ENCODE peak calls at places on chromosomes 5 and 9, in six cellular contexts. D is Caco-2, M is adrenal gland, K is SK-N-SH, S is body of pancreas, N is H9. E is an unnamed sample.

GRCh38 chr9:133524146-133524545 is 613 bp downstream of the MYMK start:
- DNase-seq in D (no peak), M (no peak), S (no peak), N (no peak), K (no peak), E (no peak)

GRCh38 chr9:121781701-121782464 is 130.4 kb downstream of the DAB2IP start:
- DNase-seq in N (peak; percentile 18), D (peak; percentile 27), S (no peak), M (no peak), K (no peak), E (no peak)

GRCh38 chr5:179261301-179262125 is 83.7 kb downstream of the ADAMTS2 start:
- DNase-seq in M (peak; percentile 7), K (peak; percentile 91), S (no peak), D (peak; percentile 53), N (peak; percentile 88), E (no peak)

GRCh38 chr5:167916706-167917105 is 374.7 kb upstream of the WWC1 start:
- DNase-seq in S (peak; percentile 6), N (peak; percentile 44), D (peak; percentile 61), M (no peak), K (no peak), E (no peak)

GRCh38 chr9:98902925-98903324 is 40.8 kb upstream of the COL15A1 start:
- DNase-seq in D (no peak), N (no peak), K (no peak), M (no peak), S (no peak), E (no peak)

GRCh38 chr9:116697341-116697740 is 10.2 kb downstream of the TRIM32 start:
- DNase-seq in S (no peak), K (no peak), M (no peak), N (no peak), D (no peak), E (no peak)

GRCh38 chr9:105195259-105195658 is 49.2 kb upstream of the SLC44A1 start:
- DNase-seq in S (no peak), M (no peak), K (no peak), N (no peak), D (no peak), E (no peak)

GRCh38 chr9:134647359-134648115 is 5.9 kb downstream of the COL5A1 start:
- DNase-seq in M (no peak), D (no peak), K (no peak), N (no peak), S (no peak), E (no peak)

GRCh38 chr9:87880116-87880515 is 2.6 kb upstream of the SPATA31E1 start:
- DNase-seq in N (no peak), S (no peak), K (no peak), D (no peak), M (no peak), E (no peak)

GRCh38 chr9:38079410-38080105 is 10.5 kb upstream of the SHB start:
- DNase-seq in N (peak; percentile 26), S (no peak), M (peak; percentile 19), D (no peak), K (no peak), E (no peak)

GRCh38 chr5:105304859-105305258 is 1742.3 kb upstream of the NUDT12 start:
- DNase-seq in N (no peak), K (no peak), D (no peak), M (no peak), S (no peak), E (no peak)

GRCh38 chr5:172642046-172642409 is 965 bp downstream of the NEURL1B start:
- DNase-seq in S (no peak), D (no peak), N (no peak), M (no peak), K (no peak), E (no peak)

GRCh38 chr9:88809371-88809770 is 181.9 kb upstream of the S1PR3 start:
- DNase-seq in D (no peak), K (no peak), N (no peak), M (no peak), S (no peak), E (no peak)

GRCh38 chr5:81552844-81553569 is 159.1 kb upstream of the ACOT12 start:
- DNase-seq in S (no peak), K (no peak), D (no peak), M (no peak), N (no peak), E (no peak)

GRCh38 chr5:44365351-44365750 is 23.9 kb downstream of the FGF10 start:
- DNase-seq in S (no peak), D (no peak), M (no peak), N (no peak), K (no peak), E (no peak)

GRCh38 chr5:15598294-15598902 is 98.4 kb downstream of the FBXL7 start:
- DNase-seq in S (no peak), N (no peak), D (no peak), K (no peak), M (no peak), E (no peak)

GRCh38 chr9:134642385-134643181 is 980 bp downstream of the COL5A1 start:
- DNase-seq in N (peak; percentile 59), M (peak; percentile 33), K (peak; percentile 66), D (no peak), S (peak; percentile 26), E (no peak)

GRCh38 chr5:93150311-93151012 is 430.6 kb downstream of the NR2F1-AS1 start:
- DNase-seq in N (no peak), D (no peak), S (no peak), K (no peak), M (no peak), E (no peak)

GRCh38 chr5:5419291-5420210 is 2.9 kb upstream of the ICE1 start:
- DNase-seq in N (peak; percentile 46), M (no peak), D (no peak), K (peak; percentile 64), S (no peak), E (no peak)

GRCh38 chr9:97364769-97365490 is 47.0 kb upstream of the TDRD7 start:
- DNase-seq in K (no peak), N (no peak), S (no peak), D (no peak), M (no peak), E (no peak)

GRCh38 chr5:137148128-137148527 is 351.0 kb downstream of the SPOCK1 start:
- DNase-seq in S (no peak), D (no peak), N (no peak), M (no peak), K (no peak), E (no peak)

GRCh38 chr9:131266301-131267229 is 9.7 kb downstream of the FAM78A start:
- DNase-seq in M (no peak), N (no peak), S (no peak), K (no peak), D (no peak), E (peak; percentile 24)

GRCh38 chr5:132221781-132222648 is 5.6 kb downstream of the P4HA2 start:
- DNase-seq in S (peak; percentile 72), N (no peak), K (no peak), D (no peak), M (no peak), E (no peak)

GRCh38 chr5:38725419-38725865 is 120.4 kb upstream of the OSMR start:
- DNase-seq in S (no peak), N (no peak), K (no peak), D (no peak), M (no peak), E (no peak)

GRCh38 chr5:171907731-171908343 is 98.6 kb downstream of the FBXW11 start:
- DNase-seq in M (peak; percentile 44), K (peak; percentile 52), D (no peak), N (peak; percentile 35), S (peak; percentile 58), E (no peak)

DNA sequence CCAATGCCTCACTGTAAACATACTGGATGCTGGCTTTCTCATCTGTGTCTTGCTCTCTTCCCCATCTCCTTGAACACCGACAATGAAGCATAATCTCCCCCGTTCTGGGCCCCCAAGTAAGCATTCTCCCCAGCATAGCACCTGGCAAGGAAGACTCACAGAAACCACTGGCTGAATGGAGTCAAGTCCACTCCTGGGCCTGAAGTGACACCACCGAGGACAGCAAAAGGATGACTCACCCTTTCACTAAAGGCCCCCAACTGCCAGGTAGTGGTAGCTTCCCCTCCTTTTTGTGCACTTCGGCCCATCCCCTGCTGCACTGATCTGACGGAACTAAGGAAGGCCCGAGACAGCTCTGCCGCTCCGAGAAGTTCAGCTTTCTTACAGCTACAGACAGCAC is 9.4 kb downstream of the VDAC1 start:
- DNase-seq in S (no peak), K (no peak), D (no peak), N (no peak), M (no peak), E (no peak)
- H3K4me1 ChIP-seq in S (peaks cover 60% of the 10 kb centered on the region), K (peaks cover 38% of the 10 kb centered on the region), D (peaks cover 46% of the 10 kb centered on the region), N (peaks cover 6% of the 10 kb centered on the region), M (peaks cover 19% of the 10 kb centered on the region), E (peaks cover 6% of the 10 kb centered on the region)

DNA sequence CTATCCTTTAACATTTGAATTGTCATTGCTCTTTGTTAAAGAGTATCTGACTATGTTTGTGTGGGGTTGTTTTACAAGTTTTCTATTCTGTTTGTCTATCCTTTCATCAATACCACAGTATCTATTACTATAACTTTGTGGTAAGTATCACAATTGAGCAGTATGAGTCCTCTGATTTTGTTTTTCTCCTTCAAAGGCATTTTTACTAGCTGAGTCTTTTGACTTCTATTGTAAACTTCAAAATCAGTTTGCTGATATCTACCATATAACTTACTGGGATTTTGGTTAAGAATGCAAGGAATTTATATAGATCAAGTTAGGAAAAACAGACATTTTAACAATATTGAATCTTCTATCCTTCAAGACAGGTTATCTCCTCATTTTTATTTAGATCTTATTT is 789.8 kb upstream of the PTPRD start:
- DNase-seq in N (no peak), M (no peak), S (no peak), D (no peak), K (no peak), E (no peak)
- H3K9me3 ChIP-seq in N (no peaks in the 10 kb centered on the region), M (no peaks in the 10 kb centered on the region), S (no peaks in the 10 kb centered on the region), D (no peaks in the 10 kb centered on the region), K (peaks cover 7% of the 10 kb centered on the region), E (peaks cover 4% of the 10 kb centered on the region)

GRCh38 chr9:91899611-91900010 is 50.4 kb downstream of the ROR2 start:
- DNase-seq in D (no peak), S (no peak), N (no peak), M (no peak), K (no peak), E (no peak)

GRCh38 chr9:91902465-91903125 is 47.4 kb downstream of the ROR2 start:
- DNase-seq in S (peak; percentile 14), K (no peak), D (no peak), M (no peak), N (no peak), E (no peak)

GRCh38 chr9:91897201-91897600 is 52.8 kb downstream of the ROR2 start:
- DNase-seq in D (no peak), M (no peak), S (no peak), N (no peak), K (no peak), E (no peak)

GRCh38 chr9:91898451-91899433 is 51.3 kb downstream of the ROR2 start:
- DNase-seq in S (peak; percentile 39), D (no peak), N (no peak), K (peak; percentile 68), M (peak; percentile 68), E (no peak)

GRCh38 chr9:91900057-91900816 is 49.8 kb downstream of the ROR2 start:
- DNase-seq in K (peak; percentile 86), N (no peak), M (no peak), D (no peak), S (peak; percentile 21), E (no peak)
- H3K4me1 ChIP-seq in K (peaks cover 18% of the 10 kb centered on the region), N (peaks cover 6% of the 10 kb centered on the region), M (peaks cover 25% of the 10 kb centered on the region), D (peaks cover 12% of the 10 kb centered on the region), S (peaks cover 81% of the 10 kb centered on the region), E (no peaks in the 10 kb centered on the region)

DNA sequence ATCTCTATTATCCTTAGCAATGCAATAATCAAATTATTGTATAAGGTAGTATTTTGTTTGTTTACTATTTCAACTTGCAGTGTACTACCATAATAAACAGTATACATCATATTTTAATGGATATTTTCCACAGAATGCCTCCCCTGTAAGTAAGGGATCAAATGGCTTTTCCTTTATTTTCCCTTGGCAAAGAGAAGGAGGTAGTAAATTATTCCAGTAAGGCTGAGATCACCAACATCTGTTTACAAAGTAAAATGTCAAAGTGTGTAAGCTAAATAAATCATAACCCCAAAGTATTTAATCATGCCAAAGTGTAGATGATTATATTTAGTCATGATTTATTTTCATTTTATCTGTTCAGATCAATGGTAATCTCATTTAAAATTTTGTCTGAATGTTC is 537.6 kb downstream of the PRDM9 start:
- DNase-seq in N (no peak), S (no peak), K (no peak), D (no peak), M (no peak), E (no peak)
- H3K9me3 ChIP-seq in N (no peaks in the 10 kb centered on the region), S (no peaks in the 10 kb centered on the region), K (no peaks in the 10 kb centered on the region), D (no peaks in the 10 kb centered on the region), M (no peaks in the 10 kb centered on the region), E (no peaks in the 10 kb centered on the region)